ENCODE peak calls at places on chromosomes 16 and 17, in seven cellular contexts. X is OCI-LY7, B is heart right ventricle, M is adrenal gland, K is PC-3, T is fibroblast of lung, E is A549. O is an unnamed sample. For H3K4me1, the result is how much of the 10 kb centered on the place peaks cover.

GRCh38 chr16:47553853-47554564 is 92.9 kb downstream of the PHKB start:
- DNase-seq in X (no peak), B (no peak), M (no peak), K (no peak), T (no peak), E (no peak), O (no peak)

GRCh38 chr17:59785091-59785799 is 77.8 kb downstream of the VMP1 start:
- DNase-seq in X (no peak), B (no peak), M (no peak), K (peak), T (no peak), E (no peak), O (no peak)

GRCh38 chr17:40463122-40463550 is 19.9 kb downstream of the IGFBP4 start:
- DNase-seq in X (no peak), B (no peak), M (peak), K (no peak), T (no peak), E (no peak), O (no peak)

GRCh38 chr17:75619506-75620431 is 13.5 kb upstream of the SMIM5 start:
- DNase-seq in X (peak), B (no peak), M (no peak), K (peak), T (peak), E (peak), O (no peak)

GRCh38 chr17:5042152-5043022 is 7.2 kb upstream of the SLC52A1 start:
- DNase-seq in X (no peak), B (no peak), M (no peak), K (no peak), T (no peak), E (no peak), O (no peak)

GRCh38 chr17:58986005-58986404 is 120.7 kb downstream of the TRIM37 start:
- DNase-seq in X (no peak), B (no peak), M (no peak), K (no peak), T (no peak), E (no peak), O (no peak)

GRCh38 chr17:82800885-82801284 is 38.9 kb downstream of the ZNF750 start:
- DNase-seq in X (no peak), B (no peak), M (no peak), K (no peak), T (no peak), E (no peak), O (no peak)

GRCh38 chr16:31083981-31084380 is 4.8 kb downstream of the PRSS53 start:
- DNase-seq in X (no peak), B (no peak), M (no peak), K (no peak), T (no peak), E (no peak), O (no peak)

GRCh38 chr17:67608691-67609090 is 109.0 kb upstream of the NOL11 start:
- DNase-seq in X (no peak), B (no peak), M (no peak), K (peak), T (peak), E (no peak), O (no peak)

GRCh38 chr16:79401782-79402181 is 198.8 kb downstream of the MAF start:
- DNase-seq in X (no peak), B (no peak), M (no peak), K (no peak), T (no peak), E (no peak), O (no peak)

GRCh38 chr16:11349599-11350276 is 4.5 kb downstream of the RMI2 start:
- DNase-seq in X (no peak), B (peak), M (peak), K (peak), T (peak), E (no peak), O (no peak)

GRCh38 chr17:80979547-80980378 is 11.9 kb upstream of the CHMP6 start:
- DNase-seq in X (no peak), B (no peak), M (no peak), K (no peak), T (no peak), E (no peak), O (no peak)

GRCh38 chr17:20191066-20191465 is 181.9 kb downstream of the SPECC1 start:
- DNase-seq in X (no peak), B (no peak), M (no peak), K (peak), T (peak), E (no peak), O (no peak)

GRCh38 chr17:2215616-2216364 is 87.8 kb downstream of the SMG6 start:
- DNase-seq in X (peak), B (peak), M (peak), K (no peak), T (peak), E (no peak), O (no peak)

GRCh38 chr16:2895813-2896212 is 12.8 kb downstream of the FLYWCH2 start:
- DNase-seq in X (no peak), B (no peak), M (no peak), K (no peak), T (peak), E (no peak), O (no peak)

GRCh38 chr17:63741251-63742049 is at the start of gene STRADA:
- DNase-seq in X (peak), B (peak), M (peak), K (peak), T (peak), E (peak), O (peak)

GRCh38 chr17:19016881-19017280 is 12.3 kb upstream of the FAM83G start:
- DNase-seq in X (no peak), B (no peak), M (no peak), K (no peak), T (no peak), E (no peak), O (no peak)

GRCh38 chr16:67391424-67392300 is 1.6 kb downstream of the TPPP3 start:
- DNase-seq in X (no peak), B (no peak), M (no peak), K (no peak), T (no peak), E (no peak), O (no peak)

GRCh38 chr16:48125888-48126287 is 29.9 kb downstream of the ABCC12 start:
- DNase-seq in X (no peak), B (peak), M (no peak), K (no peak), T (peak), E (no peak), O (no peak)

GRCh38 chr17:41919840-41920579 is 1.3 kb upstream of the ACLY start:
- DNase-seq in X (no peak), B (no peak), M (peak), K (peak), T (peak), E (no peak), O (no peak)

GRCh38 chr16:1291576-1291974 is 17.9 kb upstream of the UBE2I start:
- DNase-seq in X (no peak), B (no peak), M (no peak), K (no peak), T (no peak), E (no peak), O (no peak)

GRCh38 chr17:29368926-29369325 is 21.2 kb upstream of the TAOK1 start:
- DNase-seq in X (no peak), B (peak), M (no peak), K (no peak), T (peak), E (no peak), O (no peak)

GRCh38 chr16:13377143-13377542 is 475.7 kb downstream of the SHISA9 start:
- DNase-seq in X (no peak), B (no peak), M (no peak), K (no peak), T (no peak), E (no peak), O (no peak)

GRCh38 chr17:76152580-76152979 is 11.5 kb upstream of the FOXJ1 start:
- DNase-seq in X (no peak), B (no peak), M (no peak), K (no peak), T (no peak), E (no peak), O (no peak)

GRCh38 chr16:52469775-52470174 is 77.2 kb downstream of the TOX3 start:
- DNase-seq in X (no peak), B (no peak), M (no peak), K (peak), T (peak), E (peak), O (no peak)

GRCh38 chr17:3826191-3826590 is 19.9 kb downstream of the NCBP3 start:
- DNase-seq in X (no peak), B (no peak), M (no peak), K (no peak), T (peak), E (no peak), O (no peak)

GRCh38 chr16:79536958-79537357 is 63.6 kb downstream of the MAF start:
- DNase-seq in X (no peak), B (no peak), M (no peak), K (no peak), T (no peak), E (no peak), O (no peak)

GRCh38 chr17:51365090-51365489 is 104.7 kb downstream of the UTP18 start:
- DNase-seq in X (no peak), B (no peak), M (no peak), K (no peak), T (no peak), E (no peak), O (no peak)

DNA sequence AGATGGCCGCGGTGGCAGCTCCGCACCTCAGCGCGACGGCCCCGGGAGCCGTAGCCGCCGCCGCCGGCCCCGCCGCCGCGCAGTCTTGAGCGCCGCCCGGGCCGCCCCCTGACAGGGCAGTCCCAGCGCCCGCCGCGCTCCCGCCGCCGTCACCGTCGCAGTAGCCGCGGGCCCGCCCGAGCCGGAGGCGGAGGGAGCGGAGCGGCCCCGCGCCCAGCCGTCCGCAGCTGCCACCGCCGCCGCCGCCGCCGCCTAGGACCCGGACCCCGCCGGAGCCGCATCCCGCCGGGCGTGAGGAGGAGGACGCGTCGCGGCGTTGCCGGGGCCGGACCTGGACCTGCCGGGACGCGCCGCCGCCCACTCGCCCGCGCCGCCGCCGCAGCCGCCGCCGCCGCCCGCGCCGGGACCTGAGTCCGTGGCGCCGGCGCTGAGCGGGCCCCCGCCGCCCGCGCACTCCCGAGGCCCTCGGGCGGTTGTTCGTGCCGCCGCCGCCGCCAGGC is 263 bp downstream of the TNRC6C start:
- DNase-seq in X (peak), B (no peak), M (no peak), K (no peak), T (no peak), E (peak), O (no peak)
- H3K27ac ChIP-seq in X (no peak), B (peak), M (no peak), K (no peak), T (no peak), E (peak), O (no peak)

GRCh38 chr17:38712593-38712992 is 7.5 kb downstream of the MLLT6 start:
- DNase-seq in X (no peak), B (no peak), M (no peak), K (no peak), T (no peak), E (no peak), O (no peak)

GRCh38 chr17:38713456-38713855 is 8.4 kb downstream of the MLLT6 start:
- DNase-seq in X (no peak), B (no peak), M (no peak), K (no peak), T (no peak), E (no peak), O (no peak)

GRCh38 chr17:38717139-38717745 is 12.2 kb downstream of the MLLT6 start:
- DNase-seq in X (no peak), B (no peak), M (no peak), K (no peak), T (no peak), E (no peak), O (no peak)

GRCh38 chr17:38716368-38717005 is 11.4 kb downstream of the MLLT6 start:
- DNase-seq in X (no peak), B (no peak), M (no peak), K (no peak), T (no peak), E (no peak), O (no peak)

GRCh38 chr17:38715216-38715943 is 10.3 kb downstream of the MLLT6 start:
- DNase-seq in X (no peak), B (no peak), M (no peak), K (no peak), T (no peak), E (no peak), O (no peak)
- H3K4me1 ChIP-seq in X (under half), B (under half), M (under half), K (under half), T (under half), E (under half), O (under half)

DNA sequence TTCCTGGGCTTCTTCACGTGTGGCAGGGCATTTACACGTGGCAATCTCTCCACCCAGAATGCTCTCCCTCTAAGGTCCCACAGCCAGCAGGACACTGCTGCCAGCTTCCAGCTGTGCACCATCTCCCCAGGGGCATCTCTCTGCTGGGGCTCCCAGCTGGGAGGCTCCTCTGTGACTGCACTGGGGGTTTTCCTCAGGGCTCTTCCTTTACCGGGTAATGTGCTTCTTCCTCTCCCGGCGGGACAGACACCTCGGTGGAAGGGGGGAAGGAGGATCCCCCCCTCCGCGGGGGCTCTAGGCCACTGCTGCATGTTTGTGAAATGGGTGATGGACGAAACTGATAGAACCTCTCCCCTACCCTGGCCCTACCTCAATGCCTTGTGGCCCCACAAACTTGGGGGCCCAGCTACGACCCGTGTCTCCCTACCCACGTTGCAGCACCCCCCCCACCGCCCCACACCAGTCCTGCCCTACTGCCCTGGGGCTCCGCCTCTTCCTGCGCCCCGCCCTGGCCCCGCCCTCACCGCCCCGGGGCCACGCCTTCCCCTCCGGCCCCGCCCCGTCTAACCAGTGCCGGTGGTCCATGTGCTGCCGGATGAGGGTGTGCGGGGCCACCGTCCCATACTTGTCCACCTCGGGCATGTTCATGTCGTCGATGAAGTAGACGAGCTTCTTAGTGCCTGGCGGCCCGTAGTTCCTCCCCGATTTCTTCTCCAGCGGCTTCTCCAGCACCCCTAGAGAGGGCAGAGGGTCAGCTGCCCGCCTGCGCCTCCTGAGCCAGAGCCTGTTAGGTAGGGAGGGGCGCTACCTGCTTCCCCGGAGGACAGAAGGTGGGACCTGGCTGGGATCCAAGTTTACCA is 92.7 kb downstream of the DNAH17 start:
- DNase-seq in X (peak), B (no peak), M (no peak), K (no peak), T (no peak), E (peak), O (no peak)
- H3K4me3 ChIP-seq in X (peak), B (peak), M (no peak), K (no peak), T (no peak), E (peak), O (peak)

GRCh38 chr16:85759631-85760419 is 8.9 kb upstream of the C16orf74 start:
- DNase-seq in X (peak), B (no peak), M (no peak), K (peak), T (no peak), E (peak), O (no peak)

GRCh38 chr16:85759136-85759535 is 8.2 kb upstream of the C16orf74 start:
- DNase-seq in X (peak), B (no peak), M (no peak), K (no peak), T (no peak), E (no peak), O (no peak)

GRCh38 chr16:85755929-85756768 is 5.3 kb upstream of the C16orf74 start:
- DNase-seq in X (peak), B (no peak), M (no peak), K (no peak), T (peak), E (no peak), O (no peak)

GRCh38 chr16:85754403-85754802 is 3.5 kb upstream of the C16orf74 start:
- DNase-seq in X (peak), B (no peak), M (no peak), K (no peak), T (no peak), E (no peak), O (no peak)

GRCh38 chr16:85757341-85757822 is 6.5 kb upstream of the C16orf74 start:
- DNase-seq in X (peak), B (no peak), M (no peak), K (peak), T (peak), E (no peak), O (no peak)
- H3K27ac ChIP-seq in X (peak), B (no peak), M (no peak), K (no peak), T (no peak), E (no peak), O (no peak)

GRCh38 chr16:29819506-29819905 is 756 bp upstream of the MVP start:
- DNase-seq in X (no peak), B (no peak), M (peak), K (no peak), T (no peak), E (peak), O (no peak)

GRCh38 chr16:29820730-29821662 is 734 bp downstream of the MVP start:
- DNase-seq in X (no peak), B (peak), M (peak), K (peak), T (no peak), E (peak), O (no peak)

GRCh38 chr16:29821663-29822115 is 1.4 kb downstream of the MVP start:
- DNase-seq in X (no peak), B (no peak), M (peak), K (peak), T (peak), E (peak), O (no peak)

GRCh38 chr16:29818082-29818481 is 2.1 kb downstream of the PAGR1 start:
- DNase-seq in X (no peak), B (no peak), M (no peak), K (no peak), T (no peak), E (no peak), O (no peak)

DNA sequence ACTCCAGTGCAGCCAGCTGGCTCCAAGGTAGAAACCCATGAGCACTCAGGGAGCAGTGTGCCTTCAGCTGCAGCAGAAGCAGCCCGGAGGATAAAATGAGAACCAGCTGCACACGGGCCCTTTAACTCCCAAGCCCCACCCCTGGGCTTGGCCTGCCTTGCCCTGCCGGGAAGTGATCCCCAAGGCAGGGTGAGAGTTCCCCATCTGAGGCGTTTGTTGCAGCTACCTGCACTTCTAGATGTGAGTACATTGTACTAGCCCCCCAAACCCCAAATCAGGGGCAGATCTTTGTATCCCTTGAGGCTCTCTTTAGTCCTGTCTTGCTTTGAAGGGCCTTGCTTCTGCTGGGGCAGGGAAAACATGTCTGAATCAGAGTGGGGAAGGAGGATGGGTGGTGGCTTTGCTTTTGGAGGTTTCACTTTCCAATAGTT is at the start of gene MVP:
- DNase-seq in X (peak), B (peak), M (peak), K (peak), T (peak), E (peak), O (no peak)
- H3K4me1 ChIP-seq in X (under half), B (half or more), M (half or more), K (half or more), T (under half), E (half or more), O (under half)

DNA sequence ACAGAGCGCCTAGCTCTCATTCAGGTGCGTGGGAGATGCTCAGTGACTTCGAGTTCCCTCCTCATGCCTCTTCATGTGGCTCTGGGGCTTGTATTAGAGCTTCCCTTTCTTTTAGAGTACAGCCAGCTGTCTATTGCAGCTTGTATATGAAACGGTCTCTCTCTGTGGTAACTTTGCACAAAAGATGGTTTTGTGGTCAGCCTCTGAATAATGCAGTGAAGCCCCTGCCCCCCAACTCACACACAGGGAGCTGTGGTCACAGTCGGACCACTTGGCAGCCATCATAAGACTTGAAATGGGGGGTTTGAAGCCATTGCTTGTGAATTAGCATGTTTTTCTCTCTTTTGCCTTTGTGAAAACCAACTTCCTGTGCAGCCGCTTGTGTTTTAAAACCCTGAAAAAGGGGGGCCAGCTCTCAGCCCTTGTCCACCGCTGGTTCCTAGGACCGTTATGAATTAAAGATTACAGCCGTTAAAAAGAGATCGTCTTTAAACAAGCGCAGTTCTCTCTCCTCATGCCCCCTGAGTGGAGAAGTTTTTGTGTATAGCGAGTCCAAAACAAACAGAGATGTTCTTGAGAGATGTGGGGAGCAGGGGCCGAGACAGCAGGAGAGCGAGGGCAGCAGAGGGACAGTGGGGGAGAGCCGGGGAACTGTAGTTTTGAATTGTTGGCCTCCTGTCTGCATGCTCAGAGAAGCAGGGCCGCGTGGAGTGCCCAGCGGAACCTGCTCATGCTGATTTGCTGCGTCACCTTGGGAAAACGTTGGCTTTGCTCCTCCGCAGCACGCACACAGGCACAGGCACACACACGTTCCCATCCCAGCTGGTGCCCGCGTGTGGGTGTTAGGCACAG is 199.0 kb downstream of the MSI2 start:
- DNase-seq in X (peak), B (no peak), M (no peak), K (no peak), T (peak), E (no peak), O (no peak)
- H3K4me3 ChIP-seq in X (no peak), B (no peak), M (no peak), K (no peak), T (no peak), E (no peak), O (no peak)